ENCODE peak calls at places on chromosomes 5 and 9, in seven cellular contexts. One of them, this sample, is unnamed.

GRCh38 chr9:98709968-98710965 is 1.5 kb upstream of the GABBR2 start:
- DNase-seq in K562: peak
- DNase-seq in fibroblast of lung: peak
- DNase-seq in left lung: no peak
- DNase-seq in cardiac fibroblast: peak
- DNase-seq in thyroid gland: peak
- DNase-seq in transverse colon: no peak
- DNase-seq in this sample: peak

GRCh38 chr5:72355706-72356299 is 35.6 kb downstream of the PTCD2 start:
- DNase-seq in K562: peak
- DNase-seq in fibroblast of lung: peak
- DNase-seq in left lung: no peak
- DNase-seq in cardiac fibroblast: peak
- DNase-seq in thyroid gland: peak
- DNase-seq in transverse colon: peak
- DNase-seq in this sample: no peak

GRCh38 chr5:28380172-28380571 is 1341.8 kb upstream of the CDH9 start:
- DNase-seq in K562: no peak
- DNase-seq in fibroblast of lung: no peak
- DNase-seq in left lung: no peak
- DNase-seq in cardiac fibroblast: no peak
- DNase-seq in thyroid gland: no peak
- DNase-seq in transverse colon: no peak
- DNase-seq in this sample: no peak

GRCh38 chr9:124964056-124964455 is 23.2 kb upstream of the GOLGA1 start:
- DNase-seq in K562: no peak
- DNase-seq in fibroblast of lung: no peak
- DNase-seq in left lung: no peak
- DNase-seq in cardiac fibroblast: no peak
- DNase-seq in thyroid gland: no peak
- DNase-seq in transverse colon: no peak
- DNase-seq in this sample: no peak

GRCh38 chr9:98222885-98223640 is 30.6 kb upstream of the CORO2A start:
- DNase-seq in K562: no peak
- DNase-seq in fibroblast of lung: peak
- DNase-seq in left lung: no peak
- DNase-seq in cardiac fibroblast: peak
- DNase-seq in thyroid gland: peak
- DNase-seq in transverse colon: no peak
- DNase-seq in this sample: peak

GRCh38 chr5:74064911-74065310 is 438.9 kb downstream of the ARHGEF28 start:
- DNase-seq in K562: no peak
- DNase-seq in fibroblast of lung: no peak
- DNase-seq in left lung: no peak
- DNase-seq in cardiac fibroblast: no peak
- DNase-seq in thyroid gland: no peak
- DNase-seq in transverse colon: no peak
- DNase-seq in this sample: no peak

GRCh38 chr9:138059196-138059595 is 181.6 kb downstream of the CACNA1B start:
- DNase-seq in K562: no peak
- DNase-seq in fibroblast of lung: no peak
- DNase-seq in left lung: peak
- DNase-seq in cardiac fibroblast: no peak
- DNase-seq in thyroid gland: no peak
- DNase-seq in transverse colon: no peak
- DNase-seq in this sample: no peak

GRCh38 chr9:90927496-90927895 is 125.9 kb downstream of the SYK start:
- DNase-seq in K562: no peak
- DNase-seq in fibroblast of lung: no peak
- DNase-seq in left lung: no peak
- DNase-seq in cardiac fibroblast: no peak
- DNase-seq in thyroid gland: no peak
- DNase-seq in transverse colon: no peak
- DNase-seq in this sample: no peak

GRCh38 chr5:56825222-56825824 is 10.0 kb downstream of the MAP3K1 start:
- DNase-seq in K562: no peak
- DNase-seq in fibroblast of lung: no peak
- DNase-seq in left lung: no peak
- DNase-seq in cardiac fibroblast: no peak
- DNase-seq in thyroid gland: no peak
- DNase-seq in transverse colon: no peak
- DNase-seq in this sample: no peak

GRCh38 chr9:93595861-93596365 is 19.5 kb downstream of the PHF2 start:
- DNase-seq in K562: no peak
- DNase-seq in fibroblast of lung: no peak
- DNase-seq in left lung: peak
- DNase-seq in cardiac fibroblast: no peak
- DNase-seq in thyroid gland: no peak
- DNase-seq in transverse colon: no peak
- DNase-seq in this sample: no peak

GRCh38 chr9:126499911-126500599 is 113.7 kb upstream of the LMX1B start:
- DNase-seq in K562: no peak
- DNase-seq in fibroblast of lung: no peak
- DNase-seq in left lung: peak
- DNase-seq in cardiac fibroblast: no peak
- DNase-seq in thyroid gland: no peak
- DNase-seq in transverse colon: no peak
- DNase-seq in this sample: no peak

GRCh38 chr5:112183103-112183634 is 235.9 kb downstream of the EPB41L4A start:
- DNase-seq in K562: no peak
- DNase-seq in fibroblast of lung: peak
- DNase-seq in left lung: no peak
- DNase-seq in cardiac fibroblast: peak
- DNase-seq in thyroid gland: no peak
- DNase-seq in transverse colon: no peak
- DNase-seq in this sample: no peak

GRCh38 chr5:81140942-81141341 is 92.2 kb upstream of the CKMT2 start:
- DNase-seq in K562: no peak
- DNase-seq in fibroblast of lung: peak
- DNase-seq in left lung: no peak
- DNase-seq in cardiac fibroblast: peak
- DNase-seq in thyroid gland: no peak
- DNase-seq in transverse colon: no peak
- DNase-seq in this sample: peak

GRCh38 chr9:103991698-103992097 is 102.4 kb upstream of the SMC2 start:
- DNase-seq in K562: no peak
- DNase-seq in fibroblast of lung: no peak
- DNase-seq in left lung: no peak
- DNase-seq in cardiac fibroblast: peak
- DNase-seq in thyroid gland: no peak
- DNase-seq in transverse colon: no peak
- DNase-seq in this sample: peak

GRCh38 chr9:99948896-99949295 is 42.4 kb downstream of the STX17 start:
- DNase-seq in K562: no peak
- DNase-seq in fibroblast of lung: peak
- DNase-seq in left lung: no peak
- DNase-seq in cardiac fibroblast: peak
- DNase-seq in thyroid gland: no peak
- DNase-seq in transverse colon: peak
- DNase-seq in this sample: peak

GRCh38 chr5:129906177-129906887 is 2.1 kb downstream of the CHSY3 start:
- DNase-seq in K562: no peak
- DNase-seq in fibroblast of lung: peak
- DNase-seq in left lung: peak
- DNase-seq in cardiac fibroblast: peak
- DNase-seq in thyroid gland: peak
- DNase-seq in transverse colon: peak
- DNase-seq in this sample: peak

GRCh38 chr5:54996476-54996875 is 11.1 kb upstream of the ESM1 start:
- DNase-seq in K562: no peak
- DNase-seq in fibroblast of lung: peak
- DNase-seq in left lung: no peak
- DNase-seq in cardiac fibroblast: peak
- DNase-seq in thyroid gland: no peak
- DNase-seq in transverse colon: no peak
- DNase-seq in this sample: peak

GRCh38 chr5:58502032-58502431 is 10.8 kb downstream of the GAPT start:
- DNase-seq in K562: no peak
- DNase-seq in fibroblast of lung: no peak
- DNase-seq in left lung: no peak
- DNase-seq in cardiac fibroblast: no peak
- DNase-seq in thyroid gland: no peak
- DNase-seq in transverse colon: no peak
- DNase-seq in this sample: no peak

GRCh38 chr5:144469106-144469505 is 298.4 kb downstream of the KCTD16 start:
- DNase-seq in K562: no peak
- DNase-seq in fibroblast of lung: peak
- DNase-seq in left lung: no peak
- DNase-seq in cardiac fibroblast: peak
- DNase-seq in thyroid gland: no peak
- DNase-seq in transverse colon: no peak
- DNase-seq in this sample: peak

GRCh38 chr9:119453980-119454379 is 84.7 kb upstream of the BRINP1 start:
- DNase-seq in K562: no peak
- DNase-seq in fibroblast of lung: no peak
- DNase-seq in left lung: no peak
- DNase-seq in cardiac fibroblast: no peak
- DNase-seq in thyroid gland: no peak
- DNase-seq in transverse colon: no peak
- DNase-seq in this sample: no peak

GRCh38 chr9:130053504-130054427 is at the start of gene GPR107:
- DNase-seq in K562: peak
- DNase-seq in fibroblast of lung: peak
- DNase-seq in left lung: peak
- DNase-seq in cardiac fibroblast: peak
- DNase-seq in thyroid gland: peak
- DNase-seq in transverse colon: peak
- DNase-seq in this sample: no peak

GRCh38 chr5:134917070-134917831 is 12.3 kb downstream of the PCBD2 start:
- DNase-seq in K562: peak
- DNase-seq in fibroblast of lung: no peak
- DNase-seq in left lung: no peak
- DNase-seq in cardiac fibroblast: no peak
- DNase-seq in thyroid gland: no peak
- DNase-seq in transverse colon: no peak
- DNase-seq in this sample: no peak
- TF ChIP-seq CTCF in K562: peak
- TF ChIP-seq CTCF in fibroblast of lung: peak
- TF ChIP-seq CTCF in left lung: no peak
- TF ChIP-seq CTCF in cardiac fibroblast: peak
- TF ChIP-seq CTCF in thyroid gland: peak
- TF ChIP-seq CTCF in transverse colon: peak
- TF ChIP-seq CTCF in this sample: peak

DNA sequence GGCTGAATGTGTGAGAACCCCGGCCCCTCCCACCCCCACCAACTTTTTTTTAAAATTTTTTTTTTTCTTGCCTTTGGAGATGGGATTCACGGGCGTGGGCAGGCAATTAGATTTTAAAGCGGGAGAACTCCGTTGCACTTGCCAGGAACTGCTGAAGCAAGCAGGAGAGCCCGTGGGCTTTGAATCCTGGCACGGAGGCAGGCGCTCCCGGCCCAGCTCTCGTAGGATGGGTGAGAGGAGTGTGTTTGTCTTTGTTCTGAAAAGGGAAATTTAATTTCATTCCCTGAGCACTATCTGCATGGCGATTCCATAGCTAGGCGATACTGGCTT is 54.3 kb upstream of the BOD1 start:
- DNase-seq in K562: no peak
- DNase-seq in fibroblast of lung: no peak
- DNase-seq in left lung: no peak
- DNase-seq in cardiac fibroblast: no peak
- DNase-seq in thyroid gland: peak
- DNase-seq in transverse colon: no peak
- DNase-seq in this sample: no peak
- H3K4me3 ChIP-seq in K562: no peak
- H3K4me3 ChIP-seq in fibroblast of lung: no peak
- H3K4me3 ChIP-seq in left lung: no peak
- H3K4me3 ChIP-seq in cardiac fibroblast: no peak
- H3K4me3 ChIP-seq in thyroid gland: no peak
- H3K4me3 ChIP-seq in transverse colon: no peak
- H3K4me3 ChIP-seq in this sample: no peak

GRCh38 chr9:37784291-37784639 is 599 bp downstream of the EXOSC3 start:
- DNase-seq in K562: no peak
- DNase-seq in fibroblast of lung: no peak
- DNase-seq in left lung: no peak
- DNase-seq in cardiac fibroblast: peak
- DNase-seq in thyroid gland: no peak
- DNase-seq in transverse colon: no peak
- DNase-seq in this sample: no peak

GRCh38 chr9:37787059-37787458 is 2.2 kb upstream of the EXOSC3 start:
- DNase-seq in K562: no peak
- DNase-seq in fibroblast of lung: no peak
- DNase-seq in left lung: peak
- DNase-seq in cardiac fibroblast: no peak
- DNase-seq in thyroid gland: no peak
- DNase-seq in transverse colon: no peak
- DNase-seq in this sample: no peak

GRCh38 chr9:37788328-37788727 is 3.5 kb upstream of the EXOSC3 start:
- DNase-seq in K562: no peak
- DNase-seq in fibroblast of lung: no peak
- DNase-seq in left lung: no peak
- DNase-seq in cardiac fibroblast: no peak
- DNase-seq in thyroid gland: no peak
- DNase-seq in transverse colon: no peak
- DNase-seq in this sample: no peak

GRCh38 chr9:37790096-37790495 is 5.2 kb upstream of the EXOSC3 start:
- DNase-seq in K562: no peak
- DNase-seq in fibroblast of lung: no peak
- DNase-seq in left lung: no peak
- DNase-seq in cardiac fibroblast: no peak
- DNase-seq in thyroid gland: no peak
- DNase-seq in transverse colon: no peak
- DNase-seq in this sample: no peak

DNA sequence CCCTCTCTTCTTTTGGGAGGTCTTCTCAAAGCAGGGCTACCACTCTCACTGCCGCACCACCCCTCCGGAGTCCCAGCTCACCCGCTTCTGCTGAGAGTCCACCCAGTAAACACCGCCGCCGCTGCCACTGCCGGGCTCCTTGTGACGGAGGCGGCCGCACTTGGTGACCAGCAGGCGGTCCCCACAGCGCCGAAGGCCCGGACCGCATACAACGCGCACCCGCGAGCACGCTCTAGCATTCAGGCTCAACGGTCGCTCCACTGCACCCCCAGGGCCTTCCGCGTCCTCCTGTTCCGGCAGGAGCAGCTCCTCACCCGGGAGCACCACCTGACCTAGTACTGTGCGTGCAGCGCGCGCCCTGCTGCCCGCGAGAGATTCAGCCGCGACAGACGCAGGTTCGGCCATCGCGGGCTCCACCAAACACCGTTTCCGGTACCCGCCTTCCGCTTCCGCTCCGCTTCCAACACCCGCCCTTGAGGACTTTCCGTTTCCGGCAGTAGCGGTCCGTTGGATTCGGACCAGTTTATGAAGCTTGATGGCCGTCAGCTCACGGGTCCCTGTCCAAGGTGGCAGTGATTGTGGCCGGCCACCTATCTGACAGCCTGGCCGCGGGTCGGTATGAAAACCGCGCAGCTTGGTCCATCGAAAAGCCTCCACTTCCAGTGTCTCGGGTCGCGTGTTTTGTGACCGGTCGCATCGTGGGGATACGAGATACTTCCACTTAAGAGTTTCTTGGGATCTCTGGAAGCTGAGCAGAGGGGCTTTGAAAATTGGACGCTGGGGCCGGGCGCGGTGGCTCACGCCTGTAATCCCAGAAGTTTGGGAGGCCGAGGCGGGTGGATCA is at the start of gene EXOSC3:
- DNase-seq in K562: peak
- DNase-seq in fibroblast of lung: peak
- DNase-seq in left lung: peak
- DNase-seq in cardiac fibroblast: peak
- DNase-seq in thyroid gland: peak
- DNase-seq in transverse colon: peak
- DNase-seq in this sample: peak
- TF ChIP-seq CTCF in K562: peak
- TF ChIP-seq CTCF in fibroblast of lung: no peak
- TF ChIP-seq CTCF in left lung: peak
- TF ChIP-seq CTCF in cardiac fibroblast: no peak
- TF ChIP-seq CTCF in thyroid gland: peak
- TF ChIP-seq CTCF in transverse colon: peak
- TF ChIP-seq CTCF in this sample: no peak

GRCh38 chr5:168292783-168293696 is 1.6 kb downstream of the WWC1 start:
- DNase-seq in K562: no peak
- DNase-seq in fibroblast of lung: no peak
- DNase-seq in left lung: no peak
- DNase-seq in cardiac fibroblast: no peak
- DNase-seq in thyroid gland: no peak
- DNase-seq in transverse colon: no peak
- DNase-seq in this sample: no peak
- H3K4me3 ChIP-seq in K562: no peak
- H3K4me3 ChIP-seq in fibroblast of lung: no peak
- H3K4me3 ChIP-seq in left lung: peak
- H3K4me3 ChIP-seq in cardiac fibroblast: peak
- H3K4me3 ChIP-seq in thyroid gland: peak
- H3K4me3 ChIP-seq in transverse colon: peak
- H3K4me3 ChIP-seq in this sample: peak

This sample was measured in astrocyte of the cerebellum.